ENCODE peak calls at places on chromosomes 16 and 17, in four cellular contexts. P is HepG2, E is K562, D is GM12878. O is an unnamed sample.

GRCh38 chr16:23694707-23695373 is 16.2 kb downstream of the PLK1 start:
- DNase-seq in P (peak), D (no peak), E (no peak), O (peak)

GRCh38 chr17:48621410-48622387 is 4.5 kb downstream of the HOXB9 start:
- DNase-seq in P (no peak), E (no peak), D (no peak), O (no peak)

GRCh38 chr16:75304521-75305363 is 53.3 kb upstream of the BCAR1 start:
- DNase-seq in E (peak), P (peak), D (no peak), O (no peak)

GRCh38 chr17:43169561-43170139 is 1.4 kb upstream of the NBR1 start:
- DNase-seq in E (peak), D (no peak), P (peak), O (peak)

GRCh38 chr16:15843635-15844279 is 13.1 kb downstream of the MYH11 start:
- DNase-seq in E (no peak), P (no peak), D (no peak), O (no peak)

GRCh38 chr16:75433732-75434413 is 570 bp upstream of the CFDP1 start:
- DNase-seq in D (no peak), E (peak), P (peak), O (peak)

GRCh38 chr16:8812162-8812843 is 14.7 kb downstream of the PMM2 start:
- DNase-seq in D (no peak), E (no peak), P (no peak), O (no peak)

GRCh38 chr17:29591737-29592624 is 951 bp upstream of the ANKRD13B start:
- DNase-seq in E (peak), P (peak), D (no peak), O (peak)

GRCh38 chr16:75116081-75116910 is at the start of gene LDHD:
- DNase-seq in D (no peak), E (peak), P (peak), O (peak)

GRCh38 chr16:28923652-28924398 is 1.2 kb downstream of the RABEP2 start:
- DNase-seq in P (peak), D (peak), E (peak), O (no peak)

GRCh38 chr17:60792250-60792898 is 114.7 kb downstream of the BCAS3 start:
- DNase-seq in P (no peak), E (no peak), D (no peak), O (no peak)

GRCh38 chr17:68939195-68939594 is 16.0 kb downstream of the ABCA8 start:
- DNase-seq in P (no peak), E (no peak), D (no peak), O (no peak)

GRCh38 chr17:32527146-32527545 is 40.4 kb downstream of the CDK5R1 start:
- DNase-seq in D (no peak), E (no peak), P (no peak), O (no peak)

GRCh38 chr17:70913086-70913485 is 743.8 kb downstream of the KCNJ2 start:
- DNase-seq in P (no peak), E (no peak), D (no peak), O (no peak)

GRCh38 chr16:87715231-87715630 is 50.6 kb downstream of the KLHDC4 start:
- DNase-seq in P (no peak), D (no peak), E (no peak), O (no peak)

GRCh38 chr17:80959330-80960036 is 32.2 kb upstream of the CHMP6 start:
- DNase-seq in P (no peak), E (no peak), D (no peak), O (no peak)

GRCh38 chr16:5015351-5015750 is 18.4 kb downstream of the NAGPA start:
- DNase-seq in E (peak), P (no peak), D (no peak), O (no peak)
- TF ChIP-seq ETV6 in E (no peak), P (no peak), D (no peak), O (no peak)

GRCh38 chr16:55280622-55281021 is 43.4 kb upstream of the IRX6 start:
- DNase-seq in P (no peak), E (no peak), D (no peak), O (no peak)
- TF ChIP-seq ETV6 in P (no peak), E (no peak), D (no peak), O (no peak)

GRCh38 chr17:44352922-44353655 is 8.0 kb downstream of the GRN start:
- DNase-seq in E (peak), D (no peak), P (no peak), O (no peak)

GRCh38 chr17:44355310-44355640 is 8.4 kb downstream of the FAM171A2 start:
- DNase-seq in D (no peak), P (no peak), E (peak), O (no peak)

GRCh38 chr17:44351961-44352921 is 7.1 kb downstream of the GRN start:
- DNase-seq in P (no peak), E (peak), D (no peak), O (no peak)

GRCh38 chr17:44354582-44355309 is 8.9 kb downstream of the FAM171A2 start:
- DNase-seq in D (no peak), E (peak), P (no peak), O (peak)

GRCh38 chr17:44353656-44354331 is 8.7 kb downstream of the GRN start:
- DNase-seq in D (no peak), E (peak), P (no peak), O (peak)
- TF ChIP-seq ETV6 in D (no peak), E (no peak), P (no peak), O (no peak)

GRCh38 chr17:58081641-58082340 is 1.4 kb upstream of the DYNLL2 start:
- DNase-seq in E (no peak), P (no peak), D (no peak), O (no peak)

GRCh38 chr17:58082870-58083490 is at the start of gene DYNLL2:
- DNase-seq in E (peak), D (peak), P (peak), O (peak)

GRCh38 chr17:58082341-58082869 is 814 bp upstream of the DYNLL2 start:
- DNase-seq in D (no peak), P (no peak), E (peak), O (peak)

GRCh38 chr17:58083491-58084316 is 485 bp downstream of the DYNLL2 start:
- DNase-seq in P (peak), E (peak), D (no peak), O (no peak)

DNA sequence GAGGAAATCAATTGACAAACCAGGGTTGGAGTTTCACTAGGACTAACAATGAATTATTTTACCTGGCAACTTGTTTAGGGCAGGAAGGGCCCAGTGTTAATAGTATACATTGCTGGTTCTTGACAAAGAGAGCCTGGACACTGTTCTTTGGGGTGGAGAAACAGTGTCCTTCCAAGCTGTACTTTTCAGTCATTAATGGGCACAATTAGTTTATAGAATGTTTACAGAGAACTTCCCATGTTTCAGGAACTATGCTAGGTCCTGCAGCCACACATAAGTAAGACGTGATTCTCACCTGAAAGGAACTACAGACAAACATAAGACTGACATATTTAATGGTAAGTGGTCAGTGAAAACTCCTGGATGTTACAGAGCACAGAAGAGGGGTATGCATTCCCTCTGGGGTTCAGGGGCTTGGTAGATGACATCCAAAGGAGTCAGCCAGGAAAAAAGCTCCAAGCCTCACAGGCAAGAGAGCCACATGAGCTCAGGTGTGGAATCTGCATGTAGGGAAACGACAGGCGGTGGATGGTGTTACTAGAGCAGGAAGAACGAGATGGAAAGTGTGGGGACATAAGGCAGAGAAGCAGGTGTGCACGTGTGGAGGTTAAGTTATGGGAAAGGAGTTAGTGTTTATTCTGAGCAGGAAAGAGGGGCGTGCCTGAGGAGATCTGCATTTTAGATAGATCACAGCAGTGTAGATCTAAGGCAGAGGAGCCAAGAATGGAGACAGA is 3.8 kb upstream of the DYNLL2 start:
- DNase-seq in E (no peak), D (no peak), P (no peak), O (no peak)
- TF ChIP-seq ETV6 in E (no peak), D (no peak), P (no peak), O (no peak)

GRCh38 chr17:59465949-59466307 is 99.5 kb upstream of the DHX40 start:
- DNase-seq in D (no peak), P (no peak), E (no peak), O (no peak)

GRCh38 chr17:59466943-59467801 is 98.2 kb upstream of the DHX40 start:
- DNase-seq in D (no peak), E (no peak), P (peak), O (no peak)

GRCh38 chr17:59464246-59464645 is 101.2 kb upstream of the DHX40 start:
- DNase-seq in E (no peak), P (no peak), D (no peak), O (no peak)

GRCh38 chr17:59470624-59471297 is 94.6 kb upstream of the DHX40 start:
- DNase-seq in E (no peak), D (no peak), P (no peak), O (no peak)

DNA sequence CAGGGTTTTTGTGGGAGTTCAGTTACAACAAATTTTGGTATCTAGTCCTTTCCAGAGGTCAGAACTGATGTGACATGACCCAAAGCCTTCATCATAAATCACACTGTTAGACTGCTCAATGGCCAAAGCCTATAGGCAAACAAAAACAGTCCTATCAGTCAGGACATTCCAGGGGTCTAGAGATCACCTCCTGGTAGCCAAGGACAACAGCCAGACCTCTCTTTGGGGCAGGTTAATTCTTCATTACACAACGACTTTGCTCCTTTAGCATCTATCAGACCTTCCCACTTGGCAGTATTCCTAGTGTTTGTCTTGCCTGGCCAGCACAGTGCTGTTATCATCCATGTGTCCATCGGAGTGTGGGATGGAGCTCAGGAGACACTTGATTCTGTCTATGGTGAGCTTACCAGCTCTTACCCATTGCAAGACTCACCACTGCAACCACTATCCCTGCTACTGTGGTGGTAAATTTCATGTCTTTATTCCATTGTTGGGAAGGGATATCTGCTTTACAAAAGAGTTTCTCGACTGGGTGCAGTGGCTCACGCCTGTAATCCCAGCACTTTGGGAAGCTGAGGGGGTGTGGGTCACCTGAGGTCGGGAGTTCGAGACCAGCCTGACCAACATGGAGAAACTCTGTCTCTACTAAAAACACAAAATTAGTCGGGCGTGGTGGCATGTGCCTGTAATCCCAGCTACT is 95.5 kb upstream of the DHX40 start:
- DNase-seq in P (peak), D (no peak), E (no peak), O (no peak)
- TF ChIP-seq ETV6 in P (no peak), D (no peak), E (no peak), O (no peak)

DNA sequence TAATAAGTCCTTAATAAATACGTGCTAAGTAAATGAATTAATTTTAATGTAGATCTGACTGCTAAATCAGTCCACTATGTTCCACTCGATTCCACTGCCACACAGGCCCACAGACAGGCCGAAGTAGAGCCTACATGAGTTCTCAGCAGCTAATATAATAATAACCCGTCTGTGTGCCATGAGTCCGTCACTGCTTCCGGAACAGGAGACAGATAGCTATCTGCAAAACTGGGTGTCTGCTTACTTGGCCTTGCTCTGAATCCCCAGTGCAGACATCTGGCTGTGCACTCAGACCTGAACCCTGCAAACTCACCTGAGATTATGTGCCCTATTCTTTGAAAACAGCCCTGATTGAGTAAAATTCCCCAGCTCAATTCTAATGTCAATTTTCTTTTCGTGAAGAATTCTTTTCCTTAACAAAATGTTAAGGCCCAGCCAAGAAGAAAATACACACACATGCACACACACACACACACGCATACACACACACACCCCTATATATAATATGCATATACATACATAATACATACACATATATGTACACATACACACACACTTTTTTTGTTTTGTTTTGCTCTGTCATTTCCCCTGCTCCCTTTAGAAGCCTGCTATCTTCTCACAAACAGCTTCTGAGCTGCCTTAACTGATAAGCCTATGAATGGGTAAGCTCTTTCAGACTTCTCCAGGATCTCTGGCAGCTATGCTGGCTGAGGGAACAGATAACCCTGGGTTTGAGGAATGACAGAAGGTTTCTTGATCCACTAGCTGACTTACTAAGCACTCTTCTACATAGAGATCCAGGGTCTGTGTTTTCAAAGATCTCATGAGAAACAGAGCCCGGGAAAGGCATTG is 39.8 kb upstream of the TOM1L1 start:
- DNase-seq in D (no peak), E (peak), P (no peak), O (no peak)
- TF ChIP-seq ETV6 in D (no peak), E (no peak), P (no peak), O (no peak)

GRCh38 chr16:3924763-3925162 is 44.2 kb upstream of the CREBBP start:
- DNase-seq in E (no peak), P (no peak), D (no peak), O (no peak)

GRCh38 chr16:3920206-3920605 is 39.7 kb upstream of the CREBBP start:
- DNase-seq in D (no peak), P (no peak), E (no peak), O (no peak)

GRCh38 chr16:3922241-3922640 is 41.7 kb upstream of the CREBBP start:
- DNase-seq in D (no peak), E (no peak), P (no peak), O (no peak)

GRCh38 chr16:3915438-3916250 is 35.1 kb upstream of the CREBBP start:
- DNase-seq in P (no peak), E (no peak), D (no peak), O (no peak)

GRCh38 chr16:3919413-3919812 is 38.9 kb upstream of the CREBBP start:
- DNase-seq in P (no peak), E (no peak), D (no peak), O (no peak)
- TF ChIP-seq ETV6 in P (no peak), E (no peak), D (no peak), O (no peak)

DNA sequence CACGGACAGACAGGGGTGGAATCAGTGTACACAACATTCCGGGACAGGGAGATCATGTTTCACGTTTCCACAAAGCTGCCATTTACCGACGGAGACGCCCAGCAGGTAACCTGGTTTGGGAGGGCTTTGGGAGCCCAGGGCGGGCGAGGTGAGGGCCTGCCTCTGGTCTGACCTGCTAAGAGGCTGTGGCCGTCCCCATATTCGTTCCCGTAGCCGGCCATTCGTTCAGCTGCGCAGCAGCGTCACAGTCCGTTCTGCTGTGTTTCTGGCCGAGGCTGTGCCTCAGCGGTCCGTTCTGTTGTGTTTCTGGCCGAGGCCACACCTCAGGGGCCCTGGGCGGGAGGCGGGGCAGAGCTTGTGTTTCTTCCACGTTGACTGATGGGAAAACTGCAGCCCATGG is 68.0 kb downstream of the OR1D5 start:
- DNase-seq in D (no peak), P (no peak), E (no peak), O (no peak)
- TF ChIP-seq ETV6 in D (no peak), P (no peak), E (no peak), O (no peak)

DNA sequence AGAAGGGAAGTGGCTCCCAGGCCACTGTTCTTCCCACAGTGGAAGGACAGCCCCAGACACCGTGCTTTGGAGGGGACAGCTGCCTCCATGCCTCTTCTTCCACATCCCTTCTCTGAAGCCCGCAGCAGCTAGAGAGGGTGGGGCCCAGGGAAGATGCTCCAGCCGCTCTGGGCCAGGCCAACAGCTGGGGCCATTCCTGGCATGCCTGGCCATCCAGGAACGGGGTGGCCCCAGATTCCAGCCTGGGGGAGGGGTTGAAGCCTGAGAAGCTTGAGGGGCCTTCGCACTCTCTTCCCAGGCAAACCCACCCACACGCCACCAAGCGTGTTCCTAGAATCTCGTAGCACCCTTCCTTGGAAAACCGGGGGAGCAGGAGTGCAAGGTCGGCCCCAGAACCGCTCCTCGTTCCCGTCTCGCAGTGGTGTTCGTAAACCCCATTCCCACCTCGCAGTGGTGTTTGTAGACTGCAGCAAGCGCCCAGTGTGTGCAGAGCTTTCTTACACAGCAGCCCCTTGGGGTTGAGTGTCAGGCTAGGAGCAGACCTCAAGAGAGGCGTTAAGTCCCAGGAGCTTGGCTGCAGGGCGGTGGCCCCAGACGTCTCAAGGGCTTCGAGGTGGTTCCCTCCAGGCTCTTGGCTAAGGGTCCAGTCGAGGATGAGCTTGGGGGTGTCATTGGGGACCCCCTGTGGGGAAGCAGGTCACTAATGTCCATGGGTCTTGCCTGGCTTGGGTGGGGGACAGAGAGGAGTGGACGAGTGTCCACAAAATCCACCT is 2.7 kb downstream of the CDH15 start:
- DNase-seq in D (no peak), E (no peak), P (no peak), O (peak)
- TF ChIP-seq ETV6 in D (no peak), E (no peak), P (no peak), O (no peak)